ENCODE peak calls at places on chromosomes 7 and 10, in seven cellular contexts. A is pancreas; U is activated CD8-positive, alpha-beta memory T cell treated with anti-CD3 and anti-CD28 coated beads, Interleukin-2, amount 50 U/mL, for 48 hours; T is heart left ventricle; P is brain microvascular endothelial cell; L is KG1; Z is activated B cell treated with CpG ODN at 0.5 μM for 24 hours. D is an unnamed sample.

GRCh38 chr7:88539518-88539917 is 220.0 kb upstream of the ZNF804B start:
- DNase-seq in L (no peak), Z (no peak), P (no peak), T (no peak), A (no peak), U (no peak), D (no peak)

GRCh38 chr7:96826089-96826488 is 116.4 kb upstream of the SEM1 start:
- DNase-seq in L (no peak), Z (no peak), A (no peak), P (no peak), U (no peak), T (no peak), D (no peak)

GRCh38 chr10:7339503-7339902 is 71.3 kb downstream of the SFMBT2 start:
- DNase-seq in Z (no peak), P (no peak), T (no peak), L (no peak), U (no peak), A (no peak), D (no peak)

GRCh38 chr7:146683439-146683838 is 566.8 kb downstream of the CNTNAP2 start:
- DNase-seq in Z (no peak), A (no peak), U (no peak), P (no peak), T (no peak), L (no peak), D (no peak)

GRCh38 chr7:116984917-116985316 is 31.6 kb downstream of the ST7 start:
- DNase-seq in A (no peak), T (no peak), U (no peak), L (no peak), P (no peak), Z (no peak), D (no peak)

GRCh38 chr10:99431190-99431549 is 746 bp upstream of the GOT1 start:
- DNase-seq in Z (no peak), L (no peak), A (peak), P (peak), U (no peak), T (peak), D (peak)

GRCh38 chr7:123637203-123637602 is 18.5 kb upstream of the LMOD2 start:
- DNase-seq in A (no peak), L (no peak), U (no peak), Z (no peak), P (no peak), T (no peak), D (no peak)

GRCh38 chr7:96236198-96237039 is 85.5 kb downstream of the SLC25A13 start:
- DNase-seq in L (no peak), A (no peak), Z (no peak), U (no peak), T (peak), P (peak), D (no peak)

GRCh38 chr7:94740490-94740889 is 84.6 kb upstream of the SGCE start:
- DNase-seq in Z (no peak), P (no peak), L (no peak), T (no peak), U (no peak), A (no peak), D (no peak)

GRCh38 chr10:50937230-50937907 is 51.9 kb upstream of the A1CF start:
- DNase-seq in P (peak), L (no peak), U (no peak), Z (no peak), T (no peak), A (no peak), D (no peak)

GRCh38 chr7:152949198-152949597 is 189.6 kb downstream of the ACTR3B start:
- DNase-seq in A (no peak), Z (no peak), P (no peak), L (no peak), T (no peak), U (no peak), D (no peak)

GRCh38 chr10:51257511-51258248 is 183.4 kb downstream of the PRKG1 start:
- DNase-seq in L (no peak), U (no peak), A (no peak), Z (no peak), T (no peak), P (no peak), D (no peak)

GRCh38 chr7:76302299-76303056 is at the start of gene HSPB1:
- DNase-seq in P (peak), Z (peak), T (peak), L (no peak), U (peak), A (peak), D (peak)

GRCh38 chr7:110347091-110347490 is 743.8 kb upstream of the LRRN3 start:
- DNase-seq in U (no peak), Z (no peak), A (no peak), T (no peak), P (no peak), L (no peak), D (no peak)

GRCh38 chr10:125156739-125157472 is 3.5 kb downstream of the CTBP2 start:
- DNase-seq in A (peak), L (no peak), U (no peak), Z (no peak), T (no peak), P (no peak), D (no peak)

GRCh38 chr7:149090397-149091195 is at the start of gene ZNF786:
- DNase-seq in P (peak), Z (peak), U (peak), T (peak), A (peak), L (peak), D (peak)

GRCh38 chr7:73520673-73521635 is 1.1 kb downstream of the BAZ1B start:
- DNase-seq in Z (no peak), A (peak), T (no peak), L (no peak), P (no peak), U (peak), D (no peak)

GRCh38 chr7:158026636-158027265 is 560.9 kb downstream of the PTPRN2 start:
- DNase-seq in P (no peak), L (no peak), U (no peak), T (no peak), A (no peak), Z (no peak), D (peak)

GRCh38 chr7:46007990-46008643 is 87.0 kb upstream of the IGFBP3 start:
- DNase-seq in A (no peak), Z (no peak), P (no peak), T (no peak), U (no peak), L (no peak), D (no peak)

GRCh38 chr7:105257338-105257737 is 131.4 kb downstream of the SRPK2 start:
- DNase-seq in A (no peak), Z (no peak), L (no peak), T (no peak), P (no peak), U (no peak), D (no peak)

GRCh38 chr7:64618785-64619456 is 47.0 kb upstream of the ZNF107 start:
- DNase-seq in L (peak), A (no peak), P (peak), T (no peak), U (no peak), Z (no peak), D (no peak)